ENCODE peak calls at places on chromosomes 3 and 15, in five cellular contexts. One of them, this sample, is unnamed.
A peak's percentile ranks its signal among the peaks of the same experiment; 100 is the strongest.

GRCh38 chr15:76140069-76140454 is 80.3 kb downstream of the TMEM266 start:
- DNase-seq in activated CD4-positive, CD25-positive, alpha-beta regulatory T cell treated with anti-CD3 and anti-CD28 coated beads, Interleukin-2, amount 50 U/mL, for 72 hours: no peak
- DNase-seq in stimulated activated CD4-positive, alpha-beta T cell treated with anti-CD3 and anti-CD28 coated beads, Interleukin-4, amount 100 ng/mL, for 1 hour: no peak
- DNase-seq in naive thymus-derived CD8-positive, alpha-beta T cell: no peak
- DNase-seq in glutamatergic neuron: no peak
- DNase-seq in this sample: no peak

GRCh38 chr3:23209103-23209502 is 6.0 kb downstream of the UBE2E2 start:
- DNase-seq in naive thymus-derived CD8-positive, alpha-beta T cell: no peak
- DNase-seq in glutamatergic neuron: no peak
- DNase-seq in stimulated activated CD4-positive, alpha-beta T cell treated with anti-CD3 and anti-CD28 coated beads, Interleukin-4, amount 100 ng/mL, for 1 hour: no peak
- DNase-seq in activated CD4-positive, CD25-positive, alpha-beta regulatory T cell treated with anti-CD3 and anti-CD28 coated beads, Interleukin-2, amount 50 U/mL, for 72 hours: no peak
- DNase-seq in this sample: no peak

GRCh38 chr3:150076443-150076842 is 105.7 kb upstream of the PFN2 start:
- DNase-seq in naive thymus-derived CD8-positive, alpha-beta T cell: no peak
- DNase-seq in stimulated activated CD4-positive, alpha-beta T cell treated with anti-CD3 and anti-CD28 coated beads, Interleukin-4, amount 100 ng/mL, for 1 hour: no peak
- DNase-seq in glutamatergic neuron: no peak
- DNase-seq in activated CD4-positive, CD25-positive, alpha-beta regulatory T cell treated with anti-CD3 and anti-CD28 coated beads, Interleukin-2, amount 50 U/mL, for 72 hours: no peak
- DNase-seq in this sample: no peak

GRCh38 chr3:85631070-85631469 is 672.3 kb downstream of the CADM2 start:
- DNase-seq in naive thymus-derived CD8-positive, alpha-beta T cell: no peak
- DNase-seq in activated CD4-positive, CD25-positive, alpha-beta regulatory T cell treated with anti-CD3 and anti-CD28 coated beads, Interleukin-2, amount 50 U/mL, for 72 hours: no peak
- DNase-seq in glutamatergic neuron: no peak
- DNase-seq in stimulated activated CD4-positive, alpha-beta T cell treated with anti-CD3 and anti-CD28 coated beads, Interleukin-4, amount 100 ng/mL, for 1 hour: no peak
- DNase-seq in this sample: no peak

GRCh38 chr15:40323239-40323952 is at the start of gene INAFM2:
- DNase-seq in stimulated activated CD4-positive, alpha-beta T cell treated with anti-CD3 and anti-CD28 coated beads, Interleukin-4, amount 100 ng/mL, for 1 hour: peak; percentile 89
- DNase-seq in glutamatergic neuron: peak; percentile 95
- DNase-seq in activated CD4-positive, CD25-positive, alpha-beta regulatory T cell treated with anti-CD3 and anti-CD28 coated beads, Interleukin-2, amount 50 U/mL, for 72 hours: peak; percentile 78
- DNase-seq in naive thymus-derived CD8-positive, alpha-beta T cell: peak; percentile 89
- DNase-seq in this sample: peak; percentile 69

GRCh38 chr3:151383111-151383510 is 1.4 kb downstream of the P2RY12 start:
- DNase-seq in stimulated activated CD4-positive, alpha-beta T cell treated with anti-CD3 and anti-CD28 coated beads, Interleukin-4, amount 100 ng/mL, for 1 hour: no peak
- DNase-seq in glutamatergic neuron: no peak
- DNase-seq in activated CD4-positive, CD25-positive, alpha-beta regulatory T cell treated with anti-CD3 and anti-CD28 coated beads, Interleukin-2, amount 50 U/mL, for 72 hours: no peak
- DNase-seq in naive thymus-derived CD8-positive, alpha-beta T cell: no peak
- DNase-seq in this sample: no peak

GRCh38 chr3:45178131-45179023 is 32.2 kb upstream of the CDCP1 start:
- DNase-seq in activated CD4-positive, CD25-positive, alpha-beta regulatory T cell treated with anti-CD3 and anti-CD28 coated beads, Interleukin-2, amount 50 U/mL, for 72 hours: no peak
- DNase-seq in glutamatergic neuron: no peak
- DNase-seq in stimulated activated CD4-positive, alpha-beta T cell treated with anti-CD3 and anti-CD28 coated beads, Interleukin-4, amount 100 ng/mL, for 1 hour: no peak
- DNase-seq in naive thymus-derived CD8-positive, alpha-beta T cell: no peak
- DNase-seq in this sample: peak; percentile 74

GRCh38 chr15:62067448-62068044 is 769 bp downstream of the C2CD4A start:
- DNase-seq in naive thymus-derived CD8-positive, alpha-beta T cell: no peak
- DNase-seq in activated CD4-positive, CD25-positive, alpha-beta regulatory T cell treated with anti-CD3 and anti-CD28 coated beads, Interleukin-2, amount 50 U/mL, for 72 hours: peak; percentile 54
- DNase-seq in stimulated activated CD4-positive, alpha-beta T cell treated with anti-CD3 and anti-CD28 coated beads, Interleukin-4, amount 100 ng/mL, for 1 hour: peak; percentile 39
- DNase-seq in glutamatergic neuron: peak; percentile 37
- DNase-seq in this sample: no peak

GRCh38 chr3:12898980-12899755 is 57.8 kb upstream of the RPL32 start:
- DNase-seq in stimulated activated CD4-positive, alpha-beta T cell treated with anti-CD3 and anti-CD28 coated beads, Interleukin-4, amount 100 ng/mL, for 1 hour: no peak
- DNase-seq in naive thymus-derived CD8-positive, alpha-beta T cell: no peak
- DNase-seq in activated CD4-positive, CD25-positive, alpha-beta regulatory T cell treated with anti-CD3 and anti-CD28 coated beads, Interleukin-2, amount 50 U/mL, for 72 hours: no peak
- DNase-seq in glutamatergic neuron: peak; percentile 46
- DNase-seq in this sample: no peak

GRCh38 chr15:39785139-39785538 is 2.5 kb upstream of the FSIP1 start:
- DNase-seq in naive thymus-derived CD8-positive, alpha-beta T cell: no peak
- DNase-seq in glutamatergic neuron: no peak
- DNase-seq in stimulated activated CD4-positive, alpha-beta T cell treated with anti-CD3 and anti-CD28 coated beads, Interleukin-4, amount 100 ng/mL, for 1 hour: no peak
- DNase-seq in activated CD4-positive, CD25-positive, alpha-beta regulatory T cell treated with anti-CD3 and anti-CD28 coated beads, Interleukin-2, amount 50 U/mL, for 72 hours: no peak
- DNase-seq in this sample: peak; percentile 33

GRCh38 chr3:111314146-111314873 is 227.7 kb upstream of the CD96 start:
- DNase-seq in naive thymus-derived CD8-positive, alpha-beta T cell: no peak
- DNase-seq in activated CD4-positive, CD25-positive, alpha-beta regulatory T cell treated with anti-CD3 and anti-CD28 coated beads, Interleukin-2, amount 50 U/mL, for 72 hours: no peak
- DNase-seq in glutamatergic neuron: no peak
- DNase-seq in stimulated activated CD4-positive, alpha-beta T cell treated with anti-CD3 and anti-CD28 coated beads, Interleukin-4, amount 100 ng/mL, for 1 hour: no peak
- DNase-seq in this sample: peak; percentile 61

GRCh38 chr3:173778246-173778645 is 380.7 kb downstream of the NLGN1 start:
- DNase-seq in naive thymus-derived CD8-positive, alpha-beta T cell: no peak
- DNase-seq in stimulated activated CD4-positive, alpha-beta T cell treated with anti-CD3 and anti-CD28 coated beads, Interleukin-4, amount 100 ng/mL, for 1 hour: no peak
- DNase-seq in activated CD4-positive, CD25-positive, alpha-beta regulatory T cell treated with anti-CD3 and anti-CD28 coated beads, Interleukin-2, amount 50 U/mL, for 72 hours: no peak
- DNase-seq in glutamatergic neuron: no peak
- DNase-seq in this sample: no peak

GRCh38 chr3:49158108-49158709 is 7.9 kb downstream of the CCDC71 start:
- DNase-seq in naive thymus-derived CD8-positive, alpha-beta T cell: peak; percentile 41
- DNase-seq in stimulated activated CD4-positive, alpha-beta T cell treated with anti-CD3 and anti-CD28 coated beads, Interleukin-4, amount 100 ng/mL, for 1 hour: peak; percentile 57
- DNase-seq in activated CD4-positive, CD25-positive, alpha-beta regulatory T cell treated with anti-CD3 and anti-CD28 coated beads, Interleukin-2, amount 50 U/mL, for 72 hours: peak; percentile 49
- DNase-seq in glutamatergic neuron: peak; percentile 61
- DNase-seq in this sample: no peak

GRCh38 chr3:40009991-40010390 is 200.6 kb downstream of the MYRIP start:
- DNase-seq in activated CD4-positive, CD25-positive, alpha-beta regulatory T cell treated with anti-CD3 and anti-CD28 coated beads, Interleukin-2, amount 50 U/mL, for 72 hours: no peak
- DNase-seq in glutamatergic neuron: no peak
- DNase-seq in stimulated activated CD4-positive, alpha-beta T cell treated with anti-CD3 and anti-CD28 coated beads, Interleukin-4, amount 100 ng/mL, for 1 hour: no peak
- DNase-seq in naive thymus-derived CD8-positive, alpha-beta T cell: no peak
- DNase-seq in this sample: no peak

GRCh38 chr15:38623744-38624143 is 59.1 kb upstream of the RASGRP1 start:
- DNase-seq in glutamatergic neuron: no peak
- DNase-seq in stimulated activated CD4-positive, alpha-beta T cell treated with anti-CD3 and anti-CD28 coated beads, Interleukin-4, amount 100 ng/mL, for 1 hour: no peak
- DNase-seq in activated CD4-positive, CD25-positive, alpha-beta regulatory T cell treated with anti-CD3 and anti-CD28 coated beads, Interleukin-2, amount 50 U/mL, for 72 hours: no peak
- DNase-seq in naive thymus-derived CD8-positive, alpha-beta T cell: no peak
- DNase-seq in this sample: no peak

GRCh38 chr15:41078125-41078524 is 38.0 kb downstream of the INO80 start:
- DNase-seq in stimulated activated CD4-positive, alpha-beta T cell treated with anti-CD3 and anti-CD28 coated beads, Interleukin-4, amount 100 ng/mL, for 1 hour: no peak
- DNase-seq in activated CD4-positive, CD25-positive, alpha-beta regulatory T cell treated with anti-CD3 and anti-CD28 coated beads, Interleukin-2, amount 50 U/mL, for 72 hours: no peak
- DNase-seq in glutamatergic neuron: no peak
- DNase-seq in naive thymus-derived CD8-positive, alpha-beta T cell: no peak
- DNase-seq in this sample: no peak

GRCh38 chr3:42640129-42640528 is 13.4 kb upstream of the ZBTB47 start:
- DNase-seq in activated CD4-positive, CD25-positive, alpha-beta regulatory T cell treated with anti-CD3 and anti-CD28 coated beads, Interleukin-2, amount 50 U/mL, for 72 hours: no peak
- DNase-seq in naive thymus-derived CD8-positive, alpha-beta T cell: no peak
- DNase-seq in stimulated activated CD4-positive, alpha-beta T cell treated with anti-CD3 and anti-CD28 coated beads, Interleukin-4, amount 100 ng/mL, for 1 hour: no peak
- DNase-seq in glutamatergic neuron: no peak
- DNase-seq in this sample: no peak

This sample was measured in renal cortical epithelial cell.